ENCODE peak calls at places on chromosomes 11 and 22, in six cellular contexts. One of them, this sample, is unnamed.

GRCh38 chr11:86477495-86478155 is 102.9 kb downstream of the CCDC81 start:
- DNase-seq in effector memory CD8-positive, alpha-beta T cell: no peak
- DNase-seq in H7: no peak
- DNase-seq in AG08396: no peak
- DNase-seq in hypothalamus: no peak
- DNase-seq in tibial nerve: no peak
- DNase-seq in this sample: no peak

GRCh38 chr11:93541884-93542752 is 1.1 kb downstream of the SMCO4 start:
- DNase-seq in H7: peak
- DNase-seq in AG08396: peak
- DNase-seq in tibial nerve: peak
- DNase-seq in effector memory CD8-positive, alpha-beta T cell: no peak
- DNase-seq in hypothalamus: no peak
- DNase-seq in this sample: no peak

GRCh38 chr11:134562941-134563471 is 151.0 kb upstream of the B3GAT1 start:
- DNase-seq in effector memory CD8-positive, alpha-beta T cell: no peak
- DNase-seq in H7: peak
- DNase-seq in hypothalamus: no peak
- DNase-seq in AG08396: no peak
- DNase-seq in tibial nerve: no peak
- DNase-seq in this sample: no peak

GRCh38 chr11:11169715-11170351 is 183.2 kb downstream of the CSNK2A3 start:
- DNase-seq in AG08396: no peak
- DNase-seq in tibial nerve: no peak
- DNase-seq in hypothalamus: no peak
- DNase-seq in H7: no peak
- DNase-seq in effector memory CD8-positive, alpha-beta T cell: no peak
- DNase-seq in this sample: no peak

GRCh38 chr22:29291215-29291614 is 15.2 kb upstream of the GAS2L1 start:
- DNase-seq in tibial nerve: no peak
- DNase-seq in hypothalamus: no peak
- DNase-seq in AG08396: no peak
- DNase-seq in H7: no peak
- DNase-seq in effector memory CD8-positive, alpha-beta T cell: no peak
- DNase-seq in this sample: no peak

GRCh38 chr11:120040136-120040840 is 97.6 kb downstream of the TRIM29 start:
- DNase-seq in effector memory CD8-positive, alpha-beta T cell: no peak
- DNase-seq in H7: no peak
- DNase-seq in tibial nerve: no peak
- DNase-seq in hypothalamus: no peak
- DNase-seq in AG08396: no peak
- DNase-seq in this sample: no peak

GRCh38 chr11:111069076-111069475 is 176.4 kb upstream of the POU2AF2 start:
- DNase-seq in AG08396: no peak
- DNase-seq in hypothalamus: no peak
- DNase-seq in effector memory CD8-positive, alpha-beta T cell: no peak
- DNase-seq in H7: peak
- DNase-seq in tibial nerve: no peak
- DNase-seq in this sample: no peak

GRCh38 chr11:117793521-117793920 is 3.5 kb downstream of the DSCAML1 start:
- DNase-seq in hypothalamus: no peak
- DNase-seq in H7: no peak
- DNase-seq in AG08396: no peak
- DNase-seq in tibial nerve: no peak
- DNase-seq in effector memory CD8-positive, alpha-beta T cell: no peak
- DNase-seq in this sample: no peak

GRCh38 chr11:115324569-115325432 is 179.4 kb downstream of the CADM1 start:
- DNase-seq in AG08396: peak
- DNase-seq in tibial nerve: peak
- DNase-seq in effector memory CD8-positive, alpha-beta T cell: peak
- DNase-seq in hypothalamus: no peak
- DNase-seq in H7: peak
- DNase-seq in this sample: no peak

GRCh38 chr22:37419916-37420655 is 7.2 kb downstream of the ELFN2 start:
- DNase-seq in tibial nerve: no peak
- DNase-seq in effector memory CD8-positive, alpha-beta T cell: peak
- DNase-seq in AG08396: no peak
- DNase-seq in H7: peak
- DNase-seq in hypothalamus: no peak
- DNase-seq in this sample: no peak

GRCh38 chr22:42613869-42614268 is 814 bp downstream of the POLDIP3 start:
- DNase-seq in H7: no peak
- DNase-seq in hypothalamus: no peak
- DNase-seq in tibial nerve: no peak
- DNase-seq in effector memory CD8-positive, alpha-beta T cell: no peak
- DNase-seq in AG08396: no peak
- DNase-seq in this sample: no peak

GRCh38 chr11:102144357-102145342 is 34.4 kb downstream of the YAP1 start:
- DNase-seq in effector memory CD8-positive, alpha-beta T cell: no peak
- DNase-seq in H7: no peak
- DNase-seq in AG08396: peak
- DNase-seq in hypothalamus: no peak
- DNase-seq in tibial nerve: peak
- DNase-seq in this sample: no peak

GRCh38 chr11:96013459-96014213 is 89.7 kb upstream of the MTMR2 start:
- DNase-seq in AG08396: no peak
- DNase-seq in tibial nerve: no peak
- DNase-seq in effector memory CD8-positive, alpha-beta T cell: no peak
- DNase-seq in hypothalamus: no peak
- DNase-seq in H7: no peak
- DNase-seq in this sample: no peak

GRCh38 chr11:130675456-130675855 is 227.0 kb downstream of the ADAMTS15 start:
- DNase-seq in tibial nerve: peak
- DNase-seq in effector memory CD8-positive, alpha-beta T cell: no peak
- DNase-seq in hypothalamus: no peak
- DNase-seq in H7: no peak
- DNase-seq in AG08396: no peak
- DNase-seq in this sample: no peak

GRCh38 chr11:15159085-15159484 is 44.4 kb downstream of the INSC start:
- DNase-seq in AG08396: peak
- DNase-seq in H7: peak
- DNase-seq in hypothalamus: no peak
- DNase-seq in effector memory CD8-positive, alpha-beta T cell: no peak
- DNase-seq in tibial nerve: no peak
- DNase-seq in this sample: peak

GRCh38 chr11:20963596-20963995 is 294.2 kb downstream of the NELL1 start:
- DNase-seq in effector memory CD8-positive, alpha-beta T cell: no peak
- DNase-seq in hypothalamus: no peak
- DNase-seq in tibial nerve: no peak
- DNase-seq in H7: no peak
- DNase-seq in AG08396: no peak
- DNase-seq in this sample: no peak

GRCh38 chr22:19708323-19709011 is 5.8 kb upstream of the SEPTIN5 start:
- DNase-seq in hypothalamus: no peak
- DNase-seq in tibial nerve: no peak
- DNase-seq in AG08396: no peak
- DNase-seq in H7: peak
- DNase-seq in effector memory CD8-positive, alpha-beta T cell: no peak
- DNase-seq in this sample: no peak

This sample was measured in GDM1.